ENCODE peak calls at places on chromosomes 4 and X, in seven cellular contexts. One of them, this sample, is unnamed.

GRCh38 chrX:50211510-50211909 is 6.9 kb downstream of the CCNB3 start:
- DNase-seq in nephron progenitor cell: no peak
- DNase-seq in endothelial cell: peak; percentile 6
- DNase-seq in uterus: no peak
- DNase-seq in astrocyte of the spinal cord: no peak
- DNase-seq in CD4-positive, alpha-beta T cell: no peak
- DNase-seq in Peyer's patch: no peak
- DNase-seq in this sample: no peak

GRCh38 chr4:72152731-72153130 is 120.9 kb downstream of the NPFFR2 start:
- DNase-seq in Peyer's patch: no peak
- DNase-seq in CD4-positive, alpha-beta T cell: no peak
- DNase-seq in uterus: no peak
- DNase-seq in astrocyte of the spinal cord: no peak
- DNase-seq in nephron progenitor cell: no peak
- DNase-seq in endothelial cell: no peak
- DNase-seq in this sample: no peak

GRCh38 chr4:42397635-42398447 is 553 bp downstream of the SHISA3 start:
- DNase-seq in astrocyte of the spinal cord: peak; percentile 40
- DNase-seq in nephron progenitor cell: peak; percentile 68
- DNase-seq in endothelial cell: peak; percentile 36
- DNase-seq in uterus: no peak
- DNase-seq in Peyer's patch: no peak
- DNase-seq in CD4-positive, alpha-beta T cell: no peak
- DNase-seq in this sample: peak; percentile 51

GRCh38 chr4:113478032-113478431 is 283.5 kb downstream of the CAMK2D start:
- DNase-seq in endothelial cell: no peak
- DNase-seq in Peyer's patch: no peak
- DNase-seq in uterus: no peak
- DNase-seq in CD4-positive, alpha-beta T cell: no peak
- DNase-seq in nephron progenitor cell: no peak
- DNase-seq in astrocyte of the spinal cord: no peak
- DNase-seq in this sample: no peak

GRCh38 chrX:31178769-31179125 is 106.9 kb upstream of the FTHL17 start:
- DNase-seq in CD4-positive, alpha-beta T cell: no peak
- DNase-seq in nephron progenitor cell: no peak
- DNase-seq in uterus: no peak
- DNase-seq in Peyer's patch: no peak
- DNase-seq in astrocyte of the spinal cord: no peak
- DNase-seq in endothelial cell: no peak
- DNase-seq in this sample: no peak

GRCh38 chrX:132407704-132408103 is 81.1 kb downstream of the MBNL3 start:
- DNase-seq in CD4-positive, alpha-beta T cell: no peak
- DNase-seq in Peyer's patch: no peak
- DNase-seq in uterus: no peak
- DNase-seq in astrocyte of the spinal cord: no peak
- DNase-seq in endothelial cell: no peak
- DNase-seq in nephron progenitor cell: no peak
- DNase-seq in this sample: no peak

GRCh38 chrX:133151320-133151719 is 54.4 kb upstream of the USP26 start:
- DNase-seq in nephron progenitor cell: no peak
- DNase-seq in uterus: no peak
- DNase-seq in Peyer's patch: no peak
- DNase-seq in endothelial cell: no peak
- DNase-seq in CD4-positive, alpha-beta T cell: no peak
- DNase-seq in astrocyte of the spinal cord: no peak
- DNase-seq in this sample: no peak

GRCh38 chr4:6892190-6892908 is 17.3 kb upstream of the TBC1D14 start:
- DNase-seq in CD4-positive, alpha-beta T cell: no peak
- DNase-seq in uterus: no peak
- DNase-seq in Peyer's patch: peak; percentile 82
- DNase-seq in nephron progenitor cell: peak; percentile 58
- DNase-seq in endothelial cell: no peak
- DNase-seq in astrocyte of the spinal cord: peak; percentile 74
- DNase-seq in this sample: peak; percentile 55

GRCh38 chr4:108787106-108787505 is 24.3 kb upstream of the ETNPPL start:
- DNase-seq in nephron progenitor cell: no peak
- DNase-seq in uterus: no peak
- DNase-seq in Peyer's patch: no peak
- DNase-seq in CD4-positive, alpha-beta T cell: no peak
- DNase-seq in astrocyte of the spinal cord: no peak
- DNase-seq in endothelial cell: no peak
- DNase-seq in this sample: no peak

GRCh38 chr4:108426493-108426892 is 193.9 kb upstream of the RPL34 start:
- DNase-seq in CD4-positive, alpha-beta T cell: no peak
- DNase-seq in nephron progenitor cell: no peak
- DNase-seq in uterus: no peak
- DNase-seq in Peyer's patch: no peak
- DNase-seq in astrocyte of the spinal cord: peak; percentile 69
- DNase-seq in endothelial cell: no peak
- DNase-seq in this sample: no peak

GRCh38 chrX:147550217-147550616 is 361.5 kb upstream of the FMR1 start:
- DNase-seq in astrocyte of the spinal cord: no peak
- DNase-seq in endothelial cell: peak; percentile 40
- DNase-seq in nephron progenitor cell: peak; percentile 54
- DNase-seq in uterus: no peak
- DNase-seq in CD4-positive, alpha-beta T cell: no peak
- DNase-seq in Peyer's patch: no peak
- DNase-seq in this sample: no peak

GRCh38 chr4:3659131-3659530 is 107.1 kb upstream of the ADRA2C start:
- DNase-seq in nephron progenitor cell: no peak
- DNase-seq in Peyer's patch: no peak
- DNase-seq in CD4-positive, alpha-beta T cell: no peak
- DNase-seq in astrocyte of the spinal cord: no peak
- DNase-seq in endothelial cell: no peak
- DNase-seq in uterus: no peak
- DNase-seq in this sample: no peak
- TF ChIP-seq CTCF in nephron progenitor cell: no peak
- TF ChIP-seq CTCF in Peyer's patch: no peak
- TF ChIP-seq CTCF in CD4-positive, alpha-beta T cell: no peak
- TF ChIP-seq CTCF in astrocyte of the spinal cord: no peak
- TF ChIP-seq CTCF in endothelial cell: no peak
- TF ChIP-seq CTCF in uterus: no peak
- TF ChIP-seq CTCF in this sample: no peak

GRCh38 chr4:20764353-20764752 is 64.1 kb downstream of the PACRGL start:
- DNase-seq in astrocyte of the spinal cord: no peak
- DNase-seq in nephron progenitor cell: no peak
- DNase-seq in endothelial cell: no peak
- DNase-seq in Peyer's patch: no peak
- DNase-seq in CD4-positive, alpha-beta T cell: no peak
- DNase-seq in uterus: no peak
- DNase-seq in this sample: no peak

GRCh38 chr4:20754091-20754490 is 53.8 kb downstream of the PACRGL start:
- DNase-seq in endothelial cell: no peak
- DNase-seq in CD4-positive, alpha-beta T cell: no peak
- DNase-seq in Peyer's patch: no peak
- DNase-seq in astrocyte of the spinal cord: no peak
- DNase-seq in uterus: no peak
- DNase-seq in nephron progenitor cell: no peak
- DNase-seq in this sample: no peak

GRCh38 chr4:20761826-20762225 is 61.6 kb downstream of the PACRGL start:
- DNase-seq in CD4-positive, alpha-beta T cell: no peak
- DNase-seq in Peyer's patch: no peak
- DNase-seq in nephron progenitor cell: no peak
- DNase-seq in uterus: no peak
- DNase-seq in astrocyte of the spinal cord: no peak
- DNase-seq in endothelial cell: no peak
- DNase-seq in this sample: no peak

GRCh38 chr4:20761382-20761781 is 61.1 kb downstream of the PACRGL start:
- DNase-seq in uterus: no peak
- DNase-seq in Peyer's patch: no peak
- DNase-seq in nephron progenitor cell: no peak
- DNase-seq in astrocyte of the spinal cord: no peak
- DNase-seq in endothelial cell: no peak
- DNase-seq in CD4-positive, alpha-beta T cell: no peak
- DNase-seq in this sample: no peak

GRCh38 chr4:20760053-20760452 is 59.8 kb downstream of the PACRGL start:
- DNase-seq in CD4-positive, alpha-beta T cell: no peak
- DNase-seq in Peyer's patch: no peak
- DNase-seq in endothelial cell: no peak
- DNase-seq in nephron progenitor cell: no peak
- DNase-seq in uterus: no peak
- DNase-seq in astrocyte of the spinal cord: no peak
- DNase-seq in this sample: no peak
- TF ChIP-seq CTCF in CD4-positive, alpha-beta T cell: no peak
- TF ChIP-seq CTCF in Peyer's patch: no peak
- TF ChIP-seq CTCF in endothelial cell: no peak
- TF ChIP-seq CTCF in nephron progenitor cell: no peak
- TF ChIP-seq CTCF in uterus: no peak
- TF ChIP-seq CTCF in astrocyte of the spinal cord: no peak
- TF ChIP-seq CTCF in this sample: no peak

DNA sequence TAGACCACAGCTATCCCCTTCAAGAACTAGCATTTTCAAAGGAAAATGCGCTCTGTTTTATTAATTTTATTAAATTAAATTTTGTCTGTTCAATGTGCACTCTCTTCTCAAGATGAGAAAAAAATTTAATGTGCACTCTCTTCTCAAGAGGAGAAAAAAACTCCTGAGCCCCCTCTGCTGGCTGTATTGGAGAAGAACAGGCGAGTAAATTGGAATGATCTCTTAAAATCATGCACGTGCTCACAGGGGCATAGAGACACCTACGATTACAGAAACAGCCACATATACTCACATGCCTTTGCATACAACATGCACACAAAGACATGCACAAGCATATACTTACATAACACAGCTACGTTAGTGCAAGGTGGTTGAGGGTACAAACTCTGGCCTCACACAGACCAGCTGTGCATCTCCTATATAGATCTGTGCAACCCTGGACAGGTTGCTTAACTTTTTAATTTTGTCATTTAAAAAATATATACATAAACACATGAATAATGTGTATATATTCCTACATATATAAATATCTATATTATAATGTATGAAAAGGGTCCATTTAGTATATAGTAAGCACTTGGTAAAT is 176.2 kb upstream of the CXorf66 start:
- DNase-seq in nephron progenitor cell: peak; percentile 64
- DNase-seq in endothelial cell: peak; percentile 51
- DNase-seq in astrocyte of the spinal cord: peak; percentile 19
- DNase-seq in CD4-positive, alpha-beta T cell: peak; percentile 5
- DNase-seq in uterus: no peak
- DNase-seq in Peyer's patch: peak; percentile 65
- DNase-seq in this sample: peak; percentile 20
- TF ChIP-seq CTCF in nephron progenitor cell: peak; percentile 70
- TF ChIP-seq CTCF in endothelial cell: peak; percentile 57
- TF ChIP-seq CTCF in astrocyte of the spinal cord: peak; percentile 59
- TF ChIP-seq CTCF in CD4-positive, alpha-beta T cell: peak; percentile 43
- TF ChIP-seq CTCF in uterus: peak; percentile 44
- TF ChIP-seq CTCF in Peyer's patch: no peak
- TF ChIP-seq CTCF in this sample: no peak

DNA sequence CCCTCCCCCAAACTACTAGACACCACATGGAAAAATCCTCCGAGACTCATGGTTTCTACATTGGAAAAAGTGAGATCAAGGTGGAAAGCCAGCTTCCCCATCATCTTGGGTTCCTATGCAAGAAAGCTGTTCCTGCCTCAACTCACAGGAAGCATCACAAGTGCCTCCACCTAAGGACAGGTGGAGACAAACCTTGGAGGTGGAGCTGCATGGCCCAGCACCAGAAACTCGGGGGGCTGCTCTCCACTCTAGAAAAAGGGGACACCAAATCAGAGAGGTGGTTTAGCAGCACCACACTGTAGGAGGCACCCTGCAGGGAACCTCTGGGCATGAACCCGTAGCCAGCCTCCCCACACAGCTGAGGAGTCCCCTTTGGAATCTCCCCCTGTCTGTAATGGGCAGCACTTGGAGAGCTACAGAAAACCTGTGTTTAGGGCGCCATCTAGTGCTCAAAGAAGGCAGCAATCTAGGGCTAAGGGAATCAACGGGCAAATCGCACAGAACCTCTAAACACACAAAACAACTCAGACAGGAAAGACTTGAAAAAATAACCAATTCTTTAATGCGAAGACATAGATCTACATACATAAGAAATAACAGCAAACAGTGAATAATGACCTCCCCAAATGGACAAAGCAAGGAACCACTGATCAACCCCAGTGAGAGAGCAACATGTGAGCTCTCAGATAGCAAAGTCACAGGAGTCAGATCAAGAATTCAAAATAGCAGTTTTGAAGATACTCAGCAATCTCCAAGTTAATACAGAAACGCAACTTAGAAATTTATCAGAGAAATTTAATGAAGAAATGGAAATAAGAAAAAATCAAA is 37.0 kb upstream of the ZBTB33 start:
- DNase-seq in CD4-positive, alpha-beta T cell: peak; percentile 48
- DNase-seq in Peyer's patch: peak; percentile 86
- DNase-seq in nephron progenitor cell: peak; percentile 68
- DNase-seq in astrocyte of the spinal cord: peak; percentile 49
- DNase-seq in uterus: peak; percentile 43
- DNase-seq in endothelial cell: peak; percentile 55
- DNase-seq in this sample: peak; percentile 51
- TF ChIP-seq CTCF in CD4-positive, alpha-beta T cell: peak; percentile 63
- TF ChIP-seq CTCF in Peyer's patch: peak; percentile 31
- TF ChIP-seq CTCF in nephron progenitor cell: peak; percentile 59
- TF ChIP-seq CTCF in astrocyte of the spinal cord: peak; percentile 86
- TF ChIP-seq CTCF in uterus: peak; percentile 54
- TF ChIP-seq CTCF in endothelial cell: no peak
- TF ChIP-seq CTCF in this sample: peak; percentile 63

GRCh38 chr4:183444149-183444952 is at the start of gene CDKN2AIP:
- DNase-seq in astrocyte of the spinal cord: peak; percentile 98
- DNase-seq in nephron progenitor cell: peak; percentile 91
- DNase-seq in Peyer's patch: peak; percentile 97
- DNase-seq in endothelial cell: peak; percentile 92
- DNase-seq in uterus: peak; percentile 93
- DNase-seq in CD4-positive, alpha-beta T cell: peak; percentile 92
- DNase-seq in this sample: peak; percentile 96
- TF ChIP-seq CTCF in astrocyte of the spinal cord: peak; percentile 6
- TF ChIP-seq CTCF in nephron progenitor cell: no peak
- TF ChIP-seq CTCF in Peyer's patch: no peak
- TF ChIP-seq CTCF in endothelial cell: no peak
- TF ChIP-seq CTCF in uterus: peak; percentile 1
- TF ChIP-seq CTCF in CD4-positive, alpha-beta T cell: no peak
- TF ChIP-seq CTCF in this sample: no peak

GRCh38 chr4:63717384-63717783 is 691.9 kb downstream of the TECRL start:
- DNase-seq in endothelial cell: no peak
- DNase-seq in CD4-positive, alpha-beta T cell: no peak
- DNase-seq in nephron progenitor cell: no peak
- DNase-seq in uterus: no peak
- DNase-seq in astrocyte of the spinal cord: peak; percentile 3
- DNase-seq in Peyer's patch: no peak
- DNase-seq in this sample: no peak
- TF ChIP-seq CTCF in endothelial cell: peak; percentile 56
- TF ChIP-seq CTCF in CD4-positive, alpha-beta T cell: no peak
- TF ChIP-seq CTCF in nephron progenitor cell: peak; percentile 48
- TF ChIP-seq CTCF in uterus: no peak
- TF ChIP-seq CTCF in astrocyte of the spinal cord: no peak
- TF ChIP-seq CTCF in Peyer's patch: no peak
- TF ChIP-seq CTCF in this sample: no peak

GRCh38 chrX:24513416-24513815 is 48.3 kb downstream of the PDK3 start:
- DNase-seq in nephron progenitor cell: no peak
- DNase-seq in uterus: no peak
- DNase-seq in endothelial cell: no peak
- DNase-seq in CD4-positive, alpha-beta T cell: no peak
- DNase-seq in Peyer's patch: no peak
- DNase-seq in astrocyte of the spinal cord: no peak
- DNase-seq in this sample: peak; percentile 48

GRCh38 chrX:24520472-24520871 is 55.4 kb downstream of the PDK3 start:
- DNase-seq in uterus: no peak
- DNase-seq in CD4-positive, alpha-beta T cell: no peak
- DNase-seq in astrocyte of the spinal cord: no peak
- DNase-seq in endothelial cell: no peak
- DNase-seq in Peyer's patch: no peak
- DNase-seq in nephron progenitor cell: no peak
- DNase-seq in this sample: peak; percentile 3

GRCh38 chrX:24515447-24515846 is 50.4 kb downstream of the PDK3 start:
- DNase-seq in Peyer's patch: no peak
- DNase-seq in nephron progenitor cell: no peak
- DNase-seq in endothelial cell: no peak
- DNase-seq in astrocyte of the spinal cord: peak; percentile 13
- DNase-seq in uterus: no peak
- DNase-seq in CD4-positive, alpha-beta T cell: no peak
- DNase-seq in this sample: no peak
- TF ChIP-seq CTCF in Peyer's patch: no peak
- TF ChIP-seq CTCF in nephron progenitor cell: peak; percentile 13
- TF ChIP-seq CTCF in endothelial cell: no peak
- TF ChIP-seq CTCF in astrocyte of the spinal cord: peak; percentile 44
- TF ChIP-seq CTCF in uterus: peak; percentile 18
- TF ChIP-seq CTCF in CD4-positive, alpha-beta T cell: no peak
- TF ChIP-seq CTCF in this sample: no peak